ENCODE peak calls at places on chromosomes 2 and 18, in five cellular contexts. D is A673, V is tibial nerve, U is OCI-LY7, Q is epithelial cell of esophagus. J is an unnamed sample.

GRCh38 chr2:193141-193552 is 70.7 kb downstream of the SH3YL1 start:
- DNase-seq in D (no peak), V (no peak), U (no peak), Q (no peak), J (no peak)

GRCh38 chr18:50373531-50373930 is 1.3 kb upstream of the SKA1 start:
- DNase-seq in D (no peak), V (no peak), U (no peak), Q (no peak), J (no peak)

GRCh38 chr18:58180738-58181353 is 136.8 kb downstream of the NEDD4L start:
- DNase-seq in D (peak), V (peak), U (peak), Q (peak), J (peak)

GRCh38 chr2:72222829-72223564 is 75.3 kb upstream of the CYP26B1 start:
- DNase-seq in D (no peak), V (no peak), U (no peak), Q (no peak), J (peak)

GRCh38 chr18:12911025-12911927 is 27.2 kb upstream of the PTPN2 start:
- DNase-seq in D (no peak), V (no peak), U (no peak), Q (peak), J (no peak)

GRCh38 chr2:1697601-1698000 is 46.7 kb downstream of the PXDN start:
- DNase-seq in D (no peak), V (no peak), U (no peak), Q (no peak), J (no peak)

GRCh38 chr2:209566250-209566649 is 142.4 kb downstream of the MAP2 start:
- DNase-seq in D (no peak), V (no peak), U (no peak), Q (peak), J (no peak)

GRCh38 chr2:8320305-8320704 is 361.6 kb upstream of the ID2 start:
- DNase-seq in D (no peak), V (no peak), U (no peak), Q (no peak), J (no peak)

GRCh38 chr2:150125188-150125587 is 362.3 kb downstream of the RND3 start:
- DNase-seq in D (no peak), V (no peak), U (no peak), Q (no peak), J (no peak)

GRCh38 chr2:150698016-150698661 is 210.7 kb upstream of the RND3 start:
- DNase-seq in D (no peak), V (no peak), U (no peak), Q (peak), J (peak)

GRCh38 chr2:219441451-219442205 is 7.0 kb downstream of the SPEG start:
- DNase-seq in D (peak), V (no peak), U (peak), Q (peak), J (peak)

GRCh38 chr2:225033440-225034390 is 8.6 kb downstream of the DOCK10 start:
- DNase-seq in D (no peak), V (no peak), U (no peak), Q (no peak), J (no peak)

GRCh38 chr2:129396980-129397599 is 582.4 kb upstream of the RAB6C start:
- DNase-seq in D (peak), V (no peak), U (peak), Q (peak), J (peak)

GRCh38 chr2:226136739-226137138 is 662.9 kb downstream of the IRS1 start:
- DNase-seq in D (no peak), V (no peak), U (no peak), Q (peak), J (no peak)

GRCh38 chr2:179692610-179693009 is 168.8 kb downstream of the ZNF385B start:
- DNase-seq in D (no peak), V (no peak), U (no peak), Q (no peak), J (peak)

GRCh38 chr2:173150963-173151362 is 75.3 kb downstream of the MAP3K20 start:
- DNase-seq in D (no peak), V (no peak), U (no peak), Q (no peak), J (no peak)

GRCh38 chr2:73255907-73256617 is 22.0 kb downstream of the CCT7 start:
- DNase-seq in D (no peak), V (no peak), U (no peak), Q (no peak), J (no peak)

GRCh38 chr2:100870652-100871531 is 51.0 kb downstream of the NPAS2 start:
- DNase-seq in D (no peak), V (no peak), U (no peak), Q (peak), J (peak)

GRCh38 chr2:1605102-1605501 is 139.2 kb downstream of the PXDN start:
- DNase-seq in D (no peak), V (no peak), U (no peak), Q (no peak), J (no peak)

GRCh38 chr2:133652407-133652806 is 84.1 kb upstream of the NCKAP5 start:
- DNase-seq in D (no peak), V (no peak), U (no peak), Q (no peak), J (no peak)

GRCh38 chr2:111117666-111118454 is 2.9 kb upstream of the BCL2L11 start:
- DNase-seq in D (peak), V (no peak), U (no peak), Q (peak), J (peak)

GRCh38 chr2:145939949-145940348 is 1420.0 kb upstream of the ZEB2 start:
- DNase-seq in D (no peak), V (no peak), U (no peak), Q (peak), J (peak)

GRCh38 chr2:179355881-179356280 is 91.2 kb upstream of the SESTD1 start:
- DNase-seq in D (no peak), V (no peak), U (no peak), Q (peak), J (peak)

GRCh38 chr18:73615506-73615905 is 532.1 kb downstream of the FBXO15 start:
- DNase-seq in D (no peak), V (no peak), U (no peak), Q (peak), J (peak)

GRCh38 chr2:157835425-157835824 is 40.7 kb downstream of the ACVR1 start:
- DNase-seq in D (no peak), V (no peak), U (no peak), Q (no peak), J (no peak)

GRCh38 chr2:144414324-144414845 is 105.5 kb downstream of the ZEB2 start:
- DNase-seq in D (no peak), V (no peak), U (no peak), Q (peak), J (peak)

GRCh38 chr2:201432038-201432437 is 19.2 kb downstream of the TRAK2 start:
- DNase-seq in D (peak), V (no peak), U (no peak), Q (peak), J (peak)

GRCh38 chr18:45566025-45566740 is 49.1 kb upstream of the SLC14A2 start:
- DNase-seq in D (no peak), V (no peak), U (no peak), Q (peak), J (peak)

GRCh38 chr18:11570770-11571169 is 38.6 kb upstream of the SLC35G4 start:
- DNase-seq in D (peak), V (no peak), U (peak), Q (no peak), J (peak)

GRCh38 chr18:72543362-72544055 is 633 bp downstream of the CBLN2 start:
- DNase-seq in D (peak), V (no peak), U (no peak), Q (no peak), J (no peak)

GRCh38 chr2:9378433-9379371 is 44.6 kb downstream of the ITGB1BP1 start:
- DNase-seq in D (peak), V (peak), U (no peak), Q (peak), J (peak)

GRCh38 chr2:17636989-17637906 is 96.8 kb downstream of the VSNL1 start:
- DNase-seq in D (no peak), V (no peak), U (no peak), Q (no peak), J (no peak)

GRCh38 chr2:215410932-215411285 is 25.0 kb downstream of the FN1 start:
- DNase-seq in D (peak), V (no peak), U (no peak), Q (peak), J (peak)

GRCh38 chr2:66929632-66930385 is 467.3 kb upstream of the ETAA1 start:
- DNase-seq in D (peak), V (no peak), U (no peak), Q (peak), J (peak)

GRCh38 chr2:51387235-51387634 is 355.3 kb upstream of the NRXN1 start:
- DNase-seq in D (no peak), V (no peak), U (no peak), Q (no peak), J (no peak)

GRCh38 chr2:225496548-225496947 is 97.0 kb downstream of the NYAP2 start:
- DNase-seq in D (no peak), V (no peak), U (no peak), Q (no peak), J (no peak)

GRCh38 chr2:122105885-122106221 is 350.4 kb downstream of the TSN start:
- DNase-seq in D (peak), V (no peak), U (no peak), Q (no peak), J (no peak)

GRCh38 chr2:134226561-134226960 is 27.3 kb upstream of the MGAT5 start:
- DNase-seq in D (no peak), V (no peak), U (no peak), Q (no peak), J (no peak)

GRCh38 chr2:232843860-232844259 is 26.2 kb upstream of the SNORC start:
- DNase-seq in D (no peak), V (no peak), U (peak), Q (no peak), J (no peak)
- TF ChIP-seq CTCF in D (peak), V (no peak), U (peak), Q (no peak), J (no peak)

GRCh38 chr2:18855027-18855426 is 265.7 kb upstream of the NT5C1B start:
- DNase-seq in D (no peak), V (no peak), U (no peak), Q (peak), J (peak)
- TF ChIP-seq CTCF in D (peak), V (no peak), U (peak), Q (peak), J (peak)

GRCh38 chr2:236535024-236535423 is 34.6 kb upstream of the ACKR3 start:
- DNase-seq in D (no peak), V (no peak), U (no peak), Q (peak), J (peak)
- TF ChIP-seq CTCF in D (no peak), V (no peak), U (no peak), Q (no peak), J (no peak)

DNA sequence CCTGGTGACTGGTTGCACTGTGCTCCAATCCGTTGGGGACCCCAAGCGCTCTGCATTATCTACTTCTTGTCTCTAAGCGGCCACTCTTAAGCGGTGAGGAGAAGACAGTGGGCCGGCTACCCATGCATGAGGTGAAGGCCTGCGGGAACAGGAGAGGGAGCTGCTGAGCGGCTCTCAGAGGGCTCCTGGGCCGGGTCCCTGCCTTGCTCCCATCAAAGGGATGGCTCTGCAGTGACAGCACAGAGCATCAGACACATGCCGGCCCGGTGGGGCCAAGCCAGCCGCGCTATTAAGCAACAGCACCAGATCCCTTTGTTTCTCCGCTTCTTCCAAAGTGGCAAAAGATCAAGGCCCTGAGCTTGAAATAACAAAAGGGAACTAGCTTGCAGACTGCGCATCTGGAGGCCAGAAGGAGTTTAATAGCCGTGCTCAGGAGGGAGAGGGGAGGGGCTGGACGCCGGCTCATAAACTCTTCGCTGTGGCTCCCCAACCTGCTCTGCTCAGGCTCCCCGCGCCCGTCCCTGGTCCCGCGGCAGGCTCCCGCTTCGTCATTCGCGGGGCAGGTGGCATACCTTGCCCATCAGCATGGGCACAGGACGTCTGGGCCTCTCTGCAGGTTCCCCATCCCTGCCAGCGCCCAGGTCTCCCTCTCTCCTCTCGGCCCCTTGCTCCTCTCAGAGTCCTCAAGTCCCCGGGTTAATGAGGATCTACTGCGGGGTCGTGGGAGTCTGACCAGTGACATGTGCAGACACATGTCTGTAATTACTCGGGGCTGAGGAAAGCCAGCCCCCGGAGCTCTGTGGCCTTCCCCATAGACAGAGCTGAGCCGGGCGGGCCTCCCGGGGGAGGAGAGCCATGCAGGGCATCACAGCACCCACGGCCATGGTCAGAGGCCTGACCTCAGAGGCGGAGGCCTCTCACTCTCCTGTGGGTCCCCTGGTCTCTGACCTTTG is 96.7 kb downstream of the ASB1 start:
- DNase-seq in D (no peak), V (peak), U (no peak), Q (no peak), J (no peak)
- TF ChIP-seq CTCF in D (peak), V (peak), U (no peak), Q (no peak), J (no peak)

GRCh38 chr18:32461704-32462272 is 8.9 kb downstream of the GAREM1 start:
- DNase-seq in D (no peak), V (no peak), U (no peak), Q (no peak), J (no peak)
- TF ChIP-seq CTCF in D (no peak), V (no peak), U (no peak), Q (no peak), J (no peak)

GRCh38 chr2:205617905-205618304 is 64.4 kb upstream of the NRP2 start:
- DNase-seq in D (no peak), V (no peak), U (no peak), Q (peak), J (no peak)
- TF ChIP-seq CTCF in D (no peak), V (no peak), U (no peak), Q (peak), J (no peak)

GRCh38 chr2:45860136-45861106 is 208.9 kb downstream of the PRKCE start:
- DNase-seq in D (peak), V (peak), U (no peak), Q (no peak), J (no peak)
- TF ChIP-seq CTCF in D (no peak), V (peak), U (no peak), Q (no peak), J (no peak)

GRCh38 chr2:241668354-241668753 is 18.3 kb downstream of the DTYMK start:
- DNase-seq in D (no peak), V (no peak), U (no peak), Q (no peak), J (no peak)
- TF ChIP-seq CTCF in D (no peak), V (no peak), U (no peak), Q (no peak), J (no peak)